ENCODE peak calls at places on chromosomes 7 and 10, in seven cellular contexts. One of them, this sample, is unnamed.

GRCh38 chr7:101632641-101633040 is 3.5 kb upstream of the MYL10 start:
- DNase-seq in activated naive CD4-positive, alpha-beta T cell treated with Interleukin-2 at 50 U/mL for 16 hours: no peak
- DNase-seq in stimulated activated CD4-positive, alpha-beta T cell treated with anti-CD3 and anti-CD28 coated beads, Interleukin-4, amount 100 ng/mL, for 4 hours: no peak
- DNase-seq in B cell: no peak
- DNase-seq in naive thymus-derived CD8-positive, alpha-beta T cell: no peak
- DNase-seq in activated gamma-delta T cell treated with anti-CD3 and anti-CD28 coated beads, Interleukin-2, amount 50 U/mL, for 16 hours: no peak
- DNase-seq in KBM-7: no peak
- DNase-seq in this sample: no peak

GRCh38 chr7:147547252-147547897 is 1043.2 kb upstream of the C7orf33 start:
- DNase-seq in activated gamma-delta T cell treated with anti-CD3 and anti-CD28 coated beads, Interleukin-2, amount 50 U/mL, for 16 hours: no peak
- DNase-seq in naive thymus-derived CD8-positive, alpha-beta T cell: no peak
- DNase-seq in KBM-7: peak
- DNase-seq in B cell: no peak
- DNase-seq in stimulated activated CD4-positive, alpha-beta T cell treated with anti-CD3 and anti-CD28 coated beads, Interleukin-4, amount 100 ng/mL, for 4 hours: no peak
- DNase-seq in activated naive CD4-positive, alpha-beta T cell treated with Interleukin-2 at 50 U/mL for 16 hours: no peak
- DNase-seq in this sample: peak

GRCh38 chr7:150402671-150403321 is 23.7 kb downstream of the ZNF775 start:
- DNase-seq in activated naive CD4-positive, alpha-beta T cell treated with Interleukin-2 at 50 U/mL for 16 hours: no peak
- DNase-seq in activated gamma-delta T cell treated with anti-CD3 and anti-CD28 coated beads, Interleukin-2, amount 50 U/mL, for 16 hours: no peak
- DNase-seq in B cell: no peak
- DNase-seq in stimulated activated CD4-positive, alpha-beta T cell treated with anti-CD3 and anti-CD28 coated beads, Interleukin-4, amount 100 ng/mL, for 4 hours: no peak
- DNase-seq in naive thymus-derived CD8-positive, alpha-beta T cell: no peak
- DNase-seq in KBM-7: no peak
- DNase-seq in this sample: peak

GRCh38 chr10:79066460-79067240 is 2.1 kb upstream of the ZMIZ1 start:
- DNase-seq in naive thymus-derived CD8-positive, alpha-beta T cell: no peak
- DNase-seq in activated naive CD4-positive, alpha-beta T cell treated with Interleukin-2 at 50 U/mL for 16 hours: peak
- DNase-seq in activated gamma-delta T cell treated with anti-CD3 and anti-CD28 coated beads, Interleukin-2, amount 50 U/mL, for 16 hours: no peak
- DNase-seq in B cell: no peak
- DNase-seq in KBM-7: no peak
- DNase-seq in stimulated activated CD4-positive, alpha-beta T cell treated with anti-CD3 and anti-CD28 coated beads, Interleukin-4, amount 100 ng/mL, for 4 hours: peak
- DNase-seq in this sample: peak

GRCh38 chr7:48876087-48876486 is 48.3 kb upstream of the CDC14C start:
- DNase-seq in stimulated activated CD4-positive, alpha-beta T cell treated with anti-CD3 and anti-CD28 coated beads, Interleukin-4, amount 100 ng/mL, for 4 hours: no peak
- DNase-seq in activated gamma-delta T cell treated with anti-CD3 and anti-CD28 coated beads, Interleukin-2, amount 50 U/mL, for 16 hours: no peak
- DNase-seq in KBM-7: no peak
- DNase-seq in B cell: no peak
- DNase-seq in activated naive CD4-positive, alpha-beta T cell treated with Interleukin-2 at 50 U/mL for 16 hours: no peak
- DNase-seq in naive thymus-derived CD8-positive, alpha-beta T cell: no peak
- DNase-seq in this sample: no peak

GRCh38 chr10:124636271-124636993 is 107.7 kb downstream of the FAM53B start:
- DNase-seq in B cell: peak
- DNase-seq in KBM-7: no peak
- DNase-seq in stimulated activated CD4-positive, alpha-beta T cell treated with anti-CD3 and anti-CD28 coated beads, Interleukin-4, amount 100 ng/mL, for 4 hours: no peak
- DNase-seq in naive thymus-derived CD8-positive, alpha-beta T cell: peak
- DNase-seq in activated gamma-delta T cell treated with anti-CD3 and anti-CD28 coated beads, Interleukin-2, amount 50 U/mL, for 16 hours: no peak
- DNase-seq in activated naive CD4-positive, alpha-beta T cell treated with Interleukin-2 at 50 U/mL for 16 hours: peak
- DNase-seq in this sample: no peak

GRCh38 chr10:100469756-100470155 is 6.9 kb downstream of the WNT8B start:
- DNase-seq in stimulated activated CD4-positive, alpha-beta T cell treated with anti-CD3 and anti-CD28 coated beads, Interleukin-4, amount 100 ng/mL, for 4 hours: no peak
- DNase-seq in B cell: no peak
- DNase-seq in KBM-7: no peak
- DNase-seq in activated gamma-delta T cell treated with anti-CD3 and anti-CD28 coated beads, Interleukin-2, amount 50 U/mL, for 16 hours: no peak
- DNase-seq in activated naive CD4-positive, alpha-beta T cell treated with Interleukin-2 at 50 U/mL for 16 hours: no peak
- DNase-seq in naive thymus-derived CD8-positive, alpha-beta T cell: no peak
- DNase-seq in this sample: no peak

GRCh38 chr10:89837173-89838001 is 136.0 kb downstream of the KIF20B start:
- DNase-seq in B cell: peak
- DNase-seq in KBM-7: no peak
- DNase-seq in stimulated activated CD4-positive, alpha-beta T cell treated with anti-CD3 and anti-CD28 coated beads, Interleukin-4, amount 100 ng/mL, for 4 hours: peak
- DNase-seq in activated gamma-delta T cell treated with anti-CD3 and anti-CD28 coated beads, Interleukin-2, amount 50 U/mL, for 16 hours: peak
- DNase-seq in naive thymus-derived CD8-positive, alpha-beta T cell: peak
- DNase-seq in activated naive CD4-positive, alpha-beta T cell treated with Interleukin-2 at 50 U/mL for 16 hours: peak
- DNase-seq in this sample: no peak

GRCh38 chr10:26479766-26480492 is 41.8 kb downstream of the APBB1IP start:
- DNase-seq in stimulated activated CD4-positive, alpha-beta T cell treated with anti-CD3 and anti-CD28 coated beads, Interleukin-4, amount 100 ng/mL, for 4 hours: peak
- DNase-seq in activated naive CD4-positive, alpha-beta T cell treated with Interleukin-2 at 50 U/mL for 16 hours: peak
- DNase-seq in B cell: peak
- DNase-seq in KBM-7: peak
- DNase-seq in naive thymus-derived CD8-positive, alpha-beta T cell: peak
- DNase-seq in activated gamma-delta T cell treated with anti-CD3 and anti-CD28 coated beads, Interleukin-2, amount 50 U/mL, for 16 hours: no peak
- DNase-seq in this sample: no peak

GRCh38 chr7:88020953-88021650 is 87.1 kb downstream of the ADAM22 start:
- DNase-seq in activated gamma-delta T cell treated with anti-CD3 and anti-CD28 coated beads, Interleukin-2, amount 50 U/mL, for 16 hours: no peak
- DNase-seq in stimulated activated CD4-positive, alpha-beta T cell treated with anti-CD3 and anti-CD28 coated beads, Interleukin-4, amount 100 ng/mL, for 4 hours: no peak
- DNase-seq in B cell: no peak
- DNase-seq in activated naive CD4-positive, alpha-beta T cell treated with Interleukin-2 at 50 U/mL for 16 hours: no peak
- DNase-seq in naive thymus-derived CD8-positive, alpha-beta T cell: no peak
- DNase-seq in KBM-7: no peak
- DNase-seq in this sample: no peak

GRCh38 chr10:13633689-13634088 is 46.9 kb downstream of the PRPF18 start:
- DNase-seq in KBM-7: no peak
- DNase-seq in activated naive CD4-positive, alpha-beta T cell treated with Interleukin-2 at 50 U/mL for 16 hours: no peak
- DNase-seq in naive thymus-derived CD8-positive, alpha-beta T cell: no peak
- DNase-seq in activated gamma-delta T cell treated with anti-CD3 and anti-CD28 coated beads, Interleukin-2, amount 50 U/mL, for 16 hours: no peak
- DNase-seq in B cell: no peak
- DNase-seq in stimulated activated CD4-positive, alpha-beta T cell treated with anti-CD3 and anti-CD28 coated beads, Interleukin-4, amount 100 ng/mL, for 4 hours: no peak
- DNase-seq in this sample: no peak

GRCh38 chr7:1593091-1593866 is 23.4 kb upstream of the PSMG3 start:
- DNase-seq in activated naive CD4-positive, alpha-beta T cell treated with Interleukin-2 at 50 U/mL for 16 hours: no peak
- DNase-seq in stimulated activated CD4-positive, alpha-beta T cell treated with anti-CD3 and anti-CD28 coated beads, Interleukin-4, amount 100 ng/mL, for 4 hours: no peak
- DNase-seq in KBM-7: no peak
- DNase-seq in B cell: no peak
- DNase-seq in naive thymus-derived CD8-positive, alpha-beta T cell: no peak
- DNase-seq in activated gamma-delta T cell treated with anti-CD3 and anti-CD28 coated beads, Interleukin-2, amount 50 U/mL, for 16 hours: no peak
- DNase-seq in this sample: peak